ENCODE peak calls at places on chromosomes 4 and X, in ten cellular contexts. S, Z, B, W, G, R, K, D, I and E are unnamed samples.

GRCh38 chrX:86103061-86103460 is 45.2 kb upstream of the DACH2 start:
- DNase-seq in S (no peak), Z (no peak), B (no peak), K (no peak), I (no peak), R (no peak), D (peak), W (no peak), G (no peak), E (no peak)

GRCh38 chr4:69828828-69829227 is 31.1 kb downstream of the SULT1E1 start:
- DNase-seq in W (no peak), K (no peak), G (no peak), I (no peak), B (peak), D (no peak), R (peak), Z (no peak), S (no peak), E (no peak)

GRCh38 chrX:43868791-43869190 is 13.5 kb downstream of the MAOB start:
- DNase-seq in K (no peak), D (no peak), G (no peak), B (peak), Z (no peak), I (no peak), S (no peak), W (no peak), R (no peak), E (no peak)

GRCh38 chr4:168483786-168484185 is 3.5 kb upstream of the DDX60L start:
- DNase-seq in Z (peak), I (no peak), G (no peak), D (no peak), S (no peak), W (no peak), K (no peak), B (peak), R (peak), E (no peak)

GRCh38 chr4:100100985-100101384 is 89.3 kb downstream of the DDIT4L start:
- DNase-seq in Z (no peak), K (no peak), G (no peak), B (no peak), W (no peak), D (no peak), S (no peak), I (no peak), R (no peak), E (no peak)

GRCh38 chr4:3331511-3332394 is 38.9 kb downstream of the RGS12 start:
- DNase-seq in S (no peak), R (no peak), Z (no peak), I (peak), K (no peak), B (no peak), D (no peak), G (no peak), W (no peak), E (no peak)

GRCh38 chr4:48913346-48913745 is 6.8 kb upstream of the OCIAD2 start:
- DNase-seq in B (peak), G (peak), D (peak), I (no peak), W (no peak), S (peak), Z (peak), K (no peak), R (peak), E (no peak)

GRCh38 chr4:143336828-143337599 is at the start of gene GAB1:
- DNase-seq in Z (no peak), R (peak), D (peak), B (peak), G (peak), I (peak), S (peak), K (peak), W (peak), E (peak)

GRCh38 chr4:16597829-16598228 is 300.6 kb downstream of the LDB2 start:
- DNase-seq in R (peak), B (peak), K (no peak), Z (no peak), W (peak), S (no peak), I (no peak), G (no peak), D (no peak), E (peak)

GRCh38 chrX:103197721-103198306 is 17.1 kb upstream of the BEX4 start:
- DNase-seq in G (no peak), B (peak), W (no peak), S (peak), K (no peak), R (peak), I (no peak), Z (no peak), D (peak), E (no peak)

GRCh38 chr4:1749826-1750225 is 28.5 kb downstream of the TACC3 start:
- DNase-seq in D (no peak), W (no peak), B (no peak), R (no peak), I (no peak), K (no peak), Z (no peak), G (no peak), S (no peak), E (no peak)

GRCh38 chrX:13013353-13014110 is 30.9 kb downstream of the FAM9C start:
- DNase-seq in I (no peak), G (no peak), R (peak), Z (no peak), K (no peak), B (no peak), W (no peak), D (peak), S (peak), E (peak)

GRCh38 chr4:188266386-188266785 is 127.1 kb downstream of the TRIML1 start:
- DNase-seq in R (no peak), B (no peak), D (peak), Z (no peak), W (no peak), S (no peak), I (no peak), G (no peak), K (no peak), E (no peak)

GRCh38 chrX:69123481-69123880 is 41.8 kb downstream of the PJA1 start:
- DNase-seq in K (no peak), W (no peak), R (no peak), G (no peak), D (no peak), B (no peak), I (no peak), S (no peak), Z (no peak), E (no peak)

GRCh38 chr4:117447925-117448324 is 362.5 kb upstream of the TRAM1L1 start:
- DNase-seq in W (peak), K (no peak), Z (no peak), S (no peak), D (peak), G (peak), B (no peak), R (no peak), I (no peak), E (no peak)

GRCh38 chr4:187309456-187309855 is 585.8 kb upstream of the FAT1 start:
- DNase-seq in S (peak), K (no peak), G (no peak), D (peak), R (no peak), W (no peak), B (peak), Z (peak), I (no peak), E (no peak)

GRCh38 chrX:70754169-70754843 is 154.2 kb downstream of the TEX11 start:
- DNase-seq in D (no peak), Z (no peak), I (no peak), K (no peak), W (no peak), R (no peak), S (no peak), B (no peak), G (no peak), E (no peak)

GRCh38 chr4:110294165-110294564 is 95.8 kb upstream of the ELOVL6 start:
- DNase-seq in D (no peak), B (peak), Z (no peak), G (no peak), K (no peak), I (no peak), R (no peak), S (peak), W (no peak), E (no peak)

GRCh38 chr4:123233409-123233808 is 163.2 kb upstream of the SPRY1 start:
- DNase-seq in B (peak), D (no peak), Z (no peak), K (no peak), W (no peak), S (no peak), I (no peak), G (no peak), R (no peak), E (no peak)

GRCh38 chr4:15963568-15963967 is 593 bp upstream of the FGFBP2 start:
- DNase-seq in Z (no peak), S (no peak), K (no peak), R (no peak), W (no peak), I (no peak), G (no peak), B (no peak), D (no peak), E (no peak)

GRCh38 chr4:1035510-1035909 is 24.1 kb downstream of the FGFRL1 start:
- DNase-seq in D (no peak), I (peak), W (peak), Z (no peak), K (no peak), G (no peak), R (no peak), S (no peak), B (no peak), E (no peak)

GRCh38 chr4:90503677-90504076 is 376.5 kb downstream of the CCSER1 start:
- DNase-seq in I (no peak), B (no peak), D (no peak), K (no peak), G (no peak), R (peak), S (no peak), Z (no peak), W (no peak), E (no peak)

GRCh38 chr4:39353478-39354177 is 12.5 kb downstream of the RFC1 start:
- DNase-seq in Z (peak), G (no peak), R (peak), K (no peak), S (peak), I (no peak), B (peak), D (peak), W (no peak), E (peak)

GRCh38 chrX:19127649-19128168 is 5.4 kb upstream of the ADGRG2 start:
- DNase-seq in K (no peak), G (no peak), W (no peak), B (no peak), S (peak), Z (no peak), I (no peak), R (peak), D (peak), E (no peak)

GRCh38 chr4:3375688-3376087 is 66.1 kb upstream of the HGFAC start:
- DNase-seq in K (no peak), B (peak), Z (peak), W (no peak), R (peak), G (peak), D (peak), S (peak), I (no peak), E (no peak)

GRCh38 chrX:32937043-32937442 is 274.3 kb downstream of the DMD start:
- DNase-seq in Z (no peak), D (no peak), G (no peak), K (no peak), R (no peak), B (no peak), S (no peak), W (no peak), I (no peak), E (no peak)

GRCh38 chr4:151905197-151905596 is 144.4 kb upstream of the GATB start:
- DNase-seq in D (no peak), K (no peak), W (no peak), Z (no peak), R (no peak), B (no peak), G (no peak), S (no peak), I (no peak), E (no peak)

GRCh38 chrX:2325076-2325784 is 175.5 kb downstream of the DHRSX start:
- DNase-seq in G (no peak), W (no peak), D (no peak), B (peak), R (peak), S (peak), K (peak), Z (peak), I (peak), E (no peak)

GRCh38 chrX:70208479-70208878 is 26.0 kb upstream of the AWAT1 start:
- DNase-seq in S (no peak), W (no peak), D (no peak), K (no peak), I (no peak), G (no peak), R (peak), Z (no peak), B (peak), E (no peak)

GRCh38 chr4:11608992-11609391 is 180.3 kb upstream of the HS3ST1 start:
- DNase-seq in I (no peak), B (no peak), D (no peak), Z (no peak), R (no peak), K (no peak), S (no peak), W (no peak), G (no peak), E (no peak)

GRCh38 chr4:119615068-119615744 is 13.4 kb downstream of the PDE5A start:
- DNase-seq in S (peak), I (no peak), W (no peak), K (no peak), D (no peak), B (peak), R (no peak), Z (no peak), G (no peak), E (no peak)

GRCh38 chrX:115324194-115324593 is 34.7 kb downstream of the LUZP4 start:
- DNase-seq in Z (no peak), G (no peak), S (peak), B (peak), I (no peak), K (peak), D (peak), R (peak), W (no peak), E (peak)

GRCh38 chr4:107379054-107379869 is 340.8 kb downstream of the PAPSS1 start:
- DNase-seq in G (no peak), R (peak), K (no peak), D (peak), I (no peak), S (peak), W (no peak), B (peak), Z (peak), E (peak)

GRCh38 chrX:4762196-4762595 is 1048.7 kb upstream of the PRKX start:
- DNase-seq in S (no peak), D (no peak), K (no peak), B (no peak), Z (no peak), I (no peak), W (no peak), R (no peak), G (no peak), E (no peak)

GRCh38 chr4:184815046-184815877 is 10.5 kb downstream of the ACSL1 start:
- DNase-seq in W (peak), Z (no peak), I (peak), G (peak), R (peak), D (peak), S (peak), K (peak), B (peak), E (peak)

GRCh38 chr4:105060628-105061027 is 86.0 kb upstream of the TET2 start:
- DNase-seq in S (no peak), D (peak), B (peak), R (peak), Z (no peak), W (no peak), G (no peak), K (no peak), I (no peak), E (no peak)

GRCh38 chr4:122819708-122820449 is 6.8 kb upstream of the FGF2 start:
- DNase-seq in Z (no peak), B (peak), K (no peak), W (no peak), I (no peak), D (peak), S (peak), G (no peak), R (peak), E (no peak)

GRCh38 chr4:107825072-107825789 is 499 bp downstream of the SGMS2 start:
- DNase-seq in I (peak), W (no peak), S (peak), Z (no peak), G (peak), D (peak), B (peak), R (peak), K (peak), E (peak)

DNA sequence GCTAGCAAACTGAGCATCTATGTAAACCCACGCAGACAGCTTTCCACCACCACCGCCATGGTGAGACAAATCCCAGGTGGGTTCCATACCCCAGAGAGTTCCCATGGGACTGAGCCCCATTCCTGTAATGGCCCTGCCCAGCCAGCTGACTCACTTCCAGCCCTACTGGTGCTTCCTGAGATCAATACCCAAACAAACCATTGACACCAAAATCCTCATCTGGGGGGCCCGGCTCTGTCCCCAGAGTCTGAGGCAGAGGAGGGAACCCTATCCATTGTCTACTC is 30.1 kb upstream of the JAKMIP1 start:
- DNase-seq in R (no peak), B (no peak), S (no peak), G (no peak), K (no peak), D (no peak), I (no peak), Z (no peak), W (no peak), E (no peak)
- H3K4me3 ChIP-seq in R (no peak), B (no peak), S (no peak), G (no peak), K (no peak), D (no peak), I (no peak), Z (no peak), W (no peak), E (no peak)

DNA sequence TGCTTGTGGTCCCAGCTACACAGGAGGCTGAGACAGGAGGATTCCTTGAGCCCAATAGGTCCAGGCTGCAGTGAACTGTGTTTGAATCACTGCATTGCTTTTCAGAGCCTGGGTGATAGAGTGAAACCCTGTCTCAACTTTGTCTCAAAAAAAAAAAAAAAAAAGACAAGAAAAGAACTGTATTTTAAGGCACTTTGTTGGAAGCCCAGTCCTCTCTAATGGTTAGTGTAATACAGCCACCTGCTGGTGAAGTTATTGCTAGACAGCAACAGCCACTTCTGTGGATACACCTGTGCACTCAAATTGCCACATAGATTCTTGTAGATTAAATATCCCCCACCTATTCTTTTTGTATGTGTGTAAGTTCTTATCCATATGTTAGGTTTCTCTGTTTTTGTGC is 10.1 kb upstream of the FGG start:
- DNase-seq in G (no peak), R (peak), I (peak), W (peak), S (peak), D (peak), K (no peak), Z (no peak), B (peak), E (peak)
- TF ChIP-seq CTCF in G (peak), R (peak), I (peak), W (peak), S (peak), D (peak), K (peak), Z (peak), B (peak), E (peak)

DNA sequence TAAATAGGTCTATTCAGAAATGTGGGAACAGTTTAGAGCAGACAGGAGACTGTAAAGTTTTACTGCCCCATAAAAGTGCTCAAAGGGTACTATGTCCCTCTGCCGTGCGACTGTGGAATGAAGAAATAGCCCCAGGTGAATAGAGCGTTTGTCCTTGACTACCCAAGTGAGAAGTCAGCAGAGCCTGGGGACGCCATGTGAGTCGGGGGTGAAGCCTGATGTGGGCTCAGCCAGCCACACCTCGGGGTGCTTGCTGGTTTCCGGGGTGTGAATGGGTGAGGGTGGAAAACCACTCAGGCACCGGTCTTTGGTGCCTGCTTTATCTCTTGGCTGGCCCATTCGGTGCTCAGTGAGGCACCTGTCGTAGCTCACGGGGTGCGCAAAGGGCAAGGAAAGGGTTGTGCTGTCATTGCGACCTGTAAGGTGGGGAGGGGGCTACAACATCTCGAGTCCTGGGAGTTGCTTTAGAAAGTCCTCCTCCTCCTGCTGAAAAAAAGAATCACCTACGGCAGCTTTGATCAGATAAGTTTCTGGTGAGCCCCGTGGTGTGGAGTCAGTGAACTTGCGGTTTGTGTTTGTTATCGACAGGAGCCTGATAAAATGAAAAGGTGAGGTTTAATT is 895 bp downstream of the TRIM2 start:
- DNase-seq in B (no peak), K (peak), Z (no peak), S (peak), W (peak), G (no peak), I (peak), D (no peak), R (no peak), E (peak)
- H3K4me3 ChIP-seq in B (peak), K (peak), Z (no peak), S (peak), W (peak), G (no peak), I (peak), D (no peak), R (no peak), E (peak)

GRCh38 chr4:12679217-12679616 is 804.9 kb downstream of the RAB28 start:
- DNase-seq in Z (no peak), S (no peak), K (no peak), G (no peak), B (no peak), D (peak), W (peak), R (peak), I (no peak), E (no peak)
- TF ChIP-seq CTCF in Z (no peak), S (no peak), K (no peak), G (no peak), B (peak), D (no peak), W (peak), R (peak), I (no peak), E (peak)

GRCh38 chr4:186069734-186070133 is 778 bp downstream of the TLR3 start:
- DNase-seq in G (no peak), K (no peak), I (no peak), Z (no peak), S (no peak), B (no peak), W (no peak), R (no peak), D (no peak), E (no peak)
- H3K4me3 ChIP-seq in G (no peak), K (peak), I (peak), Z (no peak), S (peak), B (no peak), W (no peak), R (peak), D (peak), E (no peak)

GRCh38 chr4:159983080-159983479 is 880.2 kb downstream of the RAPGEF2 start:
- DNase-seq in B (peak), W (no peak), G (no peak), K (no peak), R (no peak), I (no peak), D (no peak), S (no peak), Z (no peak), E (no peak)
- TF ChIP-seq CTCF in B (no peak), W (no peak), G (no peak), K (no peak), R (no peak), I (no peak), D (no peak), S (no peak), Z (no peak), E (no peak)

DNA sequence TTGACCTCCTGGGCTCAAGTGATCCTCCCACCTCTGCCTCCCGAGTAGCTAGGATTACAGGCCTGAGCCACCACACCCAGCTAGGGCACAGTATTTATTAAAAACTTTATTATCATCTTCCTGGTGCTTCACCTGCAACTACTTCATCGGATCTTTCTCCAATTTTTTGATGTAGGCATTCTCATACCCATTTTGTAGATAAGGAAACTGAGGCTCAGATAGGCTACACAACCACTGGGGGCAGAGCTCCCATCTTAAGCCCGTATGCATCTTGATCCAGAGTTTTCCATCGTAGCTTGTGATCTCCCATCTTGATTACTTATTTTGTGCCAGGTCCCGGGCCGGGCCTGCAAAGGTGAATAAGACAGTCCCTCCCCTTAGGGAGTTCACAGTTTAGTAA is 68.1 kb upstream of the BCOR start:
- DNase-seq in G (no peak), B (no peak), W (no peak), D (no peak), Z (no peak), S (no peak), R (no peak), K (peak), I (no peak), E (no peak)
- H3K4me3 ChIP-seq in G (no peak), B (no peak), W (no peak), D (no peak), Z (no peak), S (no peak), R (no peak), K (no peak), I (no peak), E (no peak)